ENCODE peak calls at places on chromosomes 2 and 18, in six cellular contexts. One of them, this sample, is unnamed.

GRCh38 chr2:133346654-133347053 is 221.6 kb downstream of the NCKAP5 start:
- DNase-seq in GF-D8: no peak
- DNase-seq in GM04504: no peak
- DNase-seq in Peyer's patch: no peak
- DNase-seq in heart left ventricle: no peak
- DNase-seq in stimulated activated CD4-positive, alpha-beta T cell treated with anti-CD3 and anti-CD28 coated beads, Interleukin-15, amount 100 ng/mL, for 1 hour: no peak
- DNase-seq in this sample: no peak

GRCh38 chr2:27134781-27135470 is 490 bp upstream of the PREB start:
- DNase-seq in heart left ventricle: no peak
- DNase-seq in GM04504: no peak
- DNase-seq in stimulated activated CD4-positive, alpha-beta T cell treated with anti-CD3 and anti-CD28 coated beads, Interleukin-15, amount 100 ng/mL, for 1 hour: no peak
- DNase-seq in GF-D8: no peak
- DNase-seq in Peyer's patch: no peak
- DNase-seq in this sample: no peak

GRCh38 chr18:35267809-35268208 is 22.2 kb downstream of the ZSCAN30 start:
- DNase-seq in Peyer's patch: no peak
- DNase-seq in GF-D8: no peak
- DNase-seq in stimulated activated CD4-positive, alpha-beta T cell treated with anti-CD3 and anti-CD28 coated beads, Interleukin-15, amount 100 ng/mL, for 1 hour: no peak
- DNase-seq in GM04504: no peak
- DNase-seq in heart left ventricle: peak
- DNase-seq in this sample: no peak

GRCh38 chr2:230955163-230955779 is 30.2 kb upstream of the GPR55 start:
- DNase-seq in heart left ventricle: no peak
- DNase-seq in GM04504: no peak
- DNase-seq in Peyer's patch: no peak
- DNase-seq in stimulated activated CD4-positive, alpha-beta T cell treated with anti-CD3 and anti-CD28 coated beads, Interleukin-15, amount 100 ng/mL, for 1 hour: no peak
- DNase-seq in GF-D8: no peak
- DNase-seq in this sample: no peak

GRCh38 chr2:178473373-178473772 is 5.0 kb downstream of the FKBP7 start:
- DNase-seq in stimulated activated CD4-positive, alpha-beta T cell treated with anti-CD3 and anti-CD28 coated beads, Interleukin-15, amount 100 ng/mL, for 1 hour: no peak
- DNase-seq in heart left ventricle: no peak
- DNase-seq in Peyer's patch: no peak
- DNase-seq in GM04504: no peak
- DNase-seq in GF-D8: no peak
- DNase-seq in this sample: no peak

GRCh38 chr2:64142817-64143153 is 1.4 kb downstream of the PELI1 start:
- DNase-seq in stimulated activated CD4-positive, alpha-beta T cell treated with anti-CD3 and anti-CD28 coated beads, Interleukin-15, amount 100 ng/mL, for 1 hour: no peak
- DNase-seq in GM04504: no peak
- DNase-seq in GF-D8: no peak
- DNase-seq in Peyer's patch: no peak
- DNase-seq in heart left ventricle: no peak
- DNase-seq in this sample: no peak

GRCh38 chr2:67465623-67466022 is 68.5 kb downstream of the ETAA1 start:
- DNase-seq in GM04504: no peak
- DNase-seq in stimulated activated CD4-positive, alpha-beta T cell treated with anti-CD3 and anti-CD28 coated beads, Interleukin-15, amount 100 ng/mL, for 1 hour: no peak
- DNase-seq in Peyer's patch: no peak
- DNase-seq in GF-D8: no peak
- DNase-seq in heart left ventricle: no peak
- DNase-seq in this sample: no peak

GRCh38 chr18:48032876-48033769 is 102.7 kb upstream of the SMAD2 start:
- DNase-seq in Peyer's patch: no peak
- DNase-seq in GF-D8: no peak
- DNase-seq in stimulated activated CD4-positive, alpha-beta T cell treated with anti-CD3 and anti-CD28 coated beads, Interleukin-15, amount 100 ng/mL, for 1 hour: no peak
- DNase-seq in GM04504: no peak
- DNase-seq in heart left ventricle: no peak
- DNase-seq in this sample: no peak

GRCh38 chr2:173034143-173034542 is 41.5 kb upstream of the MAP3K20 start:
- DNase-seq in Peyer's patch: no peak
- DNase-seq in GM04504: no peak
- DNase-seq in stimulated activated CD4-positive, alpha-beta T cell treated with anti-CD3 and anti-CD28 coated beads, Interleukin-15, amount 100 ng/mL, for 1 hour: no peak
- DNase-seq in heart left ventricle: no peak
- DNase-seq in GF-D8: no peak
- DNase-seq in this sample: no peak

GRCh38 chr2:8412082-8412481 is 269.8 kb upstream of the ID2 start:
- DNase-seq in stimulated activated CD4-positive, alpha-beta T cell treated with anti-CD3 and anti-CD28 coated beads, Interleukin-15, amount 100 ng/mL, for 1 hour: no peak
- DNase-seq in GF-D8: no peak
- DNase-seq in Peyer's patch: no peak
- DNase-seq in GM04504: no peak
- DNase-seq in heart left ventricle: no peak
- DNase-seq in this sample: no peak

GRCh38 chr2:152189622-152190495 is 14.3 kb upstream of the STAM2 start:
- DNase-seq in GM04504: peak
- DNase-seq in Peyer's patch: no peak
- DNase-seq in heart left ventricle: no peak
- DNase-seq in stimulated activated CD4-positive, alpha-beta T cell treated with anti-CD3 and anti-CD28 coated beads, Interleukin-15, amount 100 ng/mL, for 1 hour: no peak
- DNase-seq in GF-D8: no peak
- DNase-seq in this sample: no peak

GRCh38 chr2:105882920-105883319 is 138.2 kb downstream of the NCK2 start:
- DNase-seq in heart left ventricle: no peak
- DNase-seq in Peyer's patch: no peak
- DNase-seq in stimulated activated CD4-positive, alpha-beta T cell treated with anti-CD3 and anti-CD28 coated beads, Interleukin-15, amount 100 ng/mL, for 1 hour: no peak
- DNase-seq in GF-D8: no peak
- DNase-seq in GM04504: no peak
- DNase-seq in this sample: no peak

GRCh38 chr2:148124271-148124670 is 103.4 kb downstream of the MBD5 start:
- DNase-seq in Peyer's patch: no peak
- DNase-seq in heart left ventricle: no peak
- DNase-seq in GF-D8: no peak
- DNase-seq in GM04504: no peak
- DNase-seq in stimulated activated CD4-positive, alpha-beta T cell treated with anti-CD3 and anti-CD28 coated beads, Interleukin-15, amount 100 ng/mL, for 1 hour: no peak
- DNase-seq in this sample: no peak

GRCh38 chr2:61530365-61531148 is 7.6 kb downstream of the XPO1 start:
- DNase-seq in Peyer's patch: no peak
- DNase-seq in heart left ventricle: no peak
- DNase-seq in GF-D8: no peak
- DNase-seq in GM04504: no peak
- DNase-seq in stimulated activated CD4-positive, alpha-beta T cell treated with anti-CD3 and anti-CD28 coated beads, Interleukin-15, amount 100 ng/mL, for 1 hour: no peak
- DNase-seq in this sample: no peak

GRCh38 chr2:121303531-121304263 is 18.7 kb upstream of the TFCP2L1 start:
- DNase-seq in heart left ventricle: no peak
- DNase-seq in GF-D8: no peak
- DNase-seq in stimulated activated CD4-positive, alpha-beta T cell treated with anti-CD3 and anti-CD28 coated beads, Interleukin-15, amount 100 ng/mL, for 1 hour: no peak
- DNase-seq in Peyer's patch: no peak
- DNase-seq in GM04504: no peak
- DNase-seq in this sample: no peak

GRCh38 chr2:12059616-12060441 is 313.4 kb downstream of the LPIN1 start:
- DNase-seq in stimulated activated CD4-positive, alpha-beta T cell treated with anti-CD3 and anti-CD28 coated beads, Interleukin-15, amount 100 ng/mL, for 1 hour: no peak
- DNase-seq in GM04504: peak
- DNase-seq in Peyer's patch: no peak
- DNase-seq in heart left ventricle: no peak
- DNase-seq in GF-D8: no peak
- DNase-seq in this sample: no peak

GRCh38 chr18:24763765-24764548 is 303.5 kb downstream of the HRH4 start:
- DNase-seq in Peyer's patch: no peak
- DNase-seq in GF-D8: no peak
- DNase-seq in stimulated activated CD4-positive, alpha-beta T cell treated with anti-CD3 and anti-CD28 coated beads, Interleukin-15, amount 100 ng/mL, for 1 hour: no peak
- DNase-seq in heart left ventricle: no peak
- DNase-seq in GM04504: peak
- DNase-seq in this sample: no peak

GRCh38 chr2:186820303-186820702 is 28.7 kb downstream of the ZSWIM2 start:
- DNase-seq in heart left ventricle: no peak
- DNase-seq in stimulated activated CD4-positive, alpha-beta T cell treated with anti-CD3 and anti-CD28 coated beads, Interleukin-15, amount 100 ng/mL, for 1 hour: no peak
- DNase-seq in GM04504: no peak
- DNase-seq in Peyer's patch: no peak
- DNase-seq in GF-D8: no peak
- DNase-seq in this sample: no peak

GRCh38 chr2:25313711-25314513 is 27.8 kb downstream of the DNMT3A start:
- DNase-seq in heart left ventricle: peak
- DNase-seq in Peyer's patch: no peak
- DNase-seq in GM04504: no peak
- DNase-seq in stimulated activated CD4-positive, alpha-beta T cell treated with anti-CD3 and anti-CD28 coated beads, Interleukin-15, amount 100 ng/mL, for 1 hour: no peak
- DNase-seq in GF-D8: no peak
- DNase-seq in this sample: no peak

GRCh38 chr2:172102159-172102857 is 392 bp downstream of the DLX2 start:
- DNase-seq in GF-D8: peak
- DNase-seq in GM04504: peak
- DNase-seq in heart left ventricle: no peak
- DNase-seq in Peyer's patch: no peak
- DNase-seq in stimulated activated CD4-positive, alpha-beta T cell treated with anti-CD3 and anti-CD28 coated beads, Interleukin-15, amount 100 ng/mL, for 1 hour: no peak
- DNase-seq in this sample: no peak

GRCh38 chr2:16102976-16103380 is 162.6 kb downstream of the MYCN start:
- DNase-seq in heart left ventricle: no peak
- DNase-seq in GM04504: no peak
- DNase-seq in stimulated activated CD4-positive, alpha-beta T cell treated with anti-CD3 and anti-CD28 coated beads, Interleukin-15, amount 100 ng/mL, for 1 hour: no peak
- DNase-seq in Peyer's patch: no peak
- DNase-seq in GF-D8: no peak
- DNase-seq in this sample: no peak

GRCh38 chr2:9795071-9795470 is 48.2 kb upstream of the TAF1B start:
- DNase-seq in heart left ventricle: no peak
- DNase-seq in GM04504: no peak
- DNase-seq in GF-D8: no peak
- DNase-seq in stimulated activated CD4-positive, alpha-beta T cell treated with anti-CD3 and anti-CD28 coated beads, Interleukin-15, amount 100 ng/mL, for 1 hour: no peak
- DNase-seq in Peyer's patch: no peak
- DNase-seq in this sample: no peak

GRCh38 chr2:212843409-212844199 is 305.0 kb upstream of the ERBB4 start:
- DNase-seq in GF-D8: peak
- DNase-seq in Peyer's patch: no peak
- DNase-seq in stimulated activated CD4-positive, alpha-beta T cell treated with anti-CD3 and anti-CD28 coated beads, Interleukin-15, amount 100 ng/mL, for 1 hour: no peak
- DNase-seq in GM04504: peak
- DNase-seq in heart left ventricle: no peak
- DNase-seq in this sample: no peak

GRCh38 chr2:20578895-20579825 is 71.7 kb downstream of the HS1BP3 start:
- DNase-seq in GF-D8: no peak
- DNase-seq in heart left ventricle: peak
- DNase-seq in GM04504: peak
- DNase-seq in stimulated activated CD4-positive, alpha-beta T cell treated with anti-CD3 and anti-CD28 coated beads, Interleukin-15, amount 100 ng/mL, for 1 hour: no peak
- DNase-seq in Peyer's patch: no peak
- DNase-seq in this sample: no peak

GRCh38 chr2:207683879-207684627 is 27.4 kb upstream of the CCNYL1 start:
- DNase-seq in GF-D8: no peak
- DNase-seq in stimulated activated CD4-positive, alpha-beta T cell treated with anti-CD3 and anti-CD28 coated beads, Interleukin-15, amount 100 ng/mL, for 1 hour: no peak
- DNase-seq in Peyer's patch: no peak
- DNase-seq in heart left ventricle: no peak
- DNase-seq in GM04504: peak
- DNase-seq in this sample: no peak

GRCh38 chr2:13682878-13683277 is 949.6 kb upstream of the LRATD1 start:
- DNase-seq in GM04504: no peak
- DNase-seq in GF-D8: no peak
- DNase-seq in Peyer's patch: no peak
- DNase-seq in heart left ventricle: no peak
- DNase-seq in stimulated activated CD4-positive, alpha-beta T cell treated with anti-CD3 and anti-CD28 coated beads, Interleukin-15, amount 100 ng/mL, for 1 hour: no peak
- DNase-seq in this sample: no peak

GRCh38 chr2:172021074-172021931 is 21.6 kb downstream of the METAP1D start:
- DNase-seq in heart left ventricle: no peak
- DNase-seq in GM04504: no peak
- DNase-seq in GF-D8: no peak
- DNase-seq in Peyer's patch: no peak
- DNase-seq in stimulated activated CD4-positive, alpha-beta T cell treated with anti-CD3 and anti-CD28 coated beads, Interleukin-15, amount 100 ng/mL, for 1 hour: no peak
- DNase-seq in this sample: no peak

GRCh38 chr18:73774836-73775509 is 372.7 kb downstream of the FBXO15 start:
- DNase-seq in Peyer's patch: no peak
- DNase-seq in GF-D8: no peak
- DNase-seq in stimulated activated CD4-positive, alpha-beta T cell treated with anti-CD3 and anti-CD28 coated beads, Interleukin-15, amount 100 ng/mL, for 1 hour: no peak
- DNase-seq in GM04504: no peak
- DNase-seq in heart left ventricle: no peak
- DNase-seq in this sample: no peak

GRCh38 chr2:170115501-170116229 is 62.3 kb upstream of the MYO3B start:
- DNase-seq in GF-D8: no peak
- DNase-seq in Peyer's patch: no peak
- DNase-seq in stimulated activated CD4-positive, alpha-beta T cell treated with anti-CD3 and anti-CD28 coated beads, Interleukin-15, amount 100 ng/mL, for 1 hour: no peak
- DNase-seq in heart left ventricle: no peak
- DNase-seq in GM04504: no peak
- DNase-seq in this sample: no peak

GRCh38 chr2:24945907-24946306 is 25.8 kb downstream of the DNAJC27 start:
- DNase-seq in Peyer's patch: no peak
- DNase-seq in heart left ventricle: no peak
- DNase-seq in GF-D8: no peak
- DNase-seq in stimulated activated CD4-positive, alpha-beta T cell treated with anti-CD3 and anti-CD28 coated beads, Interleukin-15, amount 100 ng/mL, for 1 hour: no peak
- DNase-seq in GM04504: no peak
- DNase-seq in this sample: no peak

GRCh38 chr2:138689705-138690104 is 90.5 kb downstream of the NXPH2 start:
- DNase-seq in stimulated activated CD4-positive, alpha-beta T cell treated with anti-CD3 and anti-CD28 coated beads, Interleukin-15, amount 100 ng/mL, for 1 hour: no peak
- DNase-seq in GF-D8: peak
- DNase-seq in GM04504: no peak
- DNase-seq in heart left ventricle: no peak
- DNase-seq in Peyer's patch: no peak
- DNase-seq in this sample: no peak